ENCODE peak calls at places on chromosomes 5 and 9, in eight cellular contexts. K is activated effector memory CD4-positive, alpha-beta T cell treated with Interleukin-2 at 50 U/mL for 16 hours; Q is NCI-H748 treated with DMSO at 0.1 percent for 48 hours; S is cardiac fibroblast; V is brain microvascular endothelial cell; T is frontal cortex; C is activated CD4-positive, alpha-beta T cell treated with anti-CD3 and anti-CD28 coated beads, Interleukin-2, amount 50 U/mL, for 1 hour; J is OCI-M1. B is an unnamed sample.

GRCh38 chr9:133029994-133030316 is 842 bp upstream of the GTF3C5 start:
- DNase-seq in K (no peak), Q (no peak), S (no peak), V (no peak), T (no peak), C (no peak), J (no peak), B (no peak)

GRCh38 chr9:128001411-128002298 is 20.9 kb upstream of the EEIG1 start:
- DNase-seq in K (no peak), Q (no peak), S (peak), V (peak), T (no peak), C (no peak), J (peak), B (no peak)

GRCh38 chr5:118506453-118506852 is 481.9 kb downstream of the DTWD2 start:
- DNase-seq in K (no peak), Q (no peak), S (no peak), V (no peak), T (no peak), C (no peak), J (no peak), B (no peak)

GRCh38 chr5:176388003-176388340 is 426 bp downstream of the NOP16 start:
- DNase-seq in K (no peak), Q (no peak), S (peak), V (peak), T (no peak), C (no peak), J (no peak), B (no peak)

GRCh38 chr5:71483355-71483754 is 27.9 kb downstream of the BDP1 start:
- DNase-seq in K (no peak), Q (no peak), S (peak), V (peak), T (no peak), C (no peak), J (no peak), B (no peak)

GRCh38 chr5:32369032-32369431 is 56.3 kb upstream of the MTMR12 start:
- DNase-seq in K (no peak), Q (no peak), S (no peak), V (no peak), T (no peak), C (no peak), J (no peak), B (no peak)

GRCh38 chr5:1827410-1828397 is 26.5 kb downstream of the NDUFS6 start:
- DNase-seq in K (no peak), Q (no peak), S (no peak), V (no peak), T (no peak), C (peak), J (no peak), B (no peak)

GRCh38 chr5:179195561-179196419 is 135.6 kb downstream of the ZNF354C start:
- DNase-seq in K (no peak), Q (no peak), S (no peak), V (no peak), T (no peak), C (no peak), J (no peak), B (no peak)

GRCh38 chr5:173707392-173707791 is 90.9 kb upstream of the BOD1 start:
- DNase-seq in K (no peak), Q (no peak), S (peak), V (peak), T (no peak), C (no peak), J (no peak), B (no peak)

GRCh38 chr9:109141375-109141774 is 21.6 kb upstream of the TMEM245 start:
- DNase-seq in K (no peak), Q (no peak), S (no peak), V (no peak), T (no peak), C (no peak), J (no peak), B (no peak)

GRCh38 chr5:165805756-165806155 is 2300.3 kb downstream of the MAT2B start:
- DNase-seq in K (no peak), Q (no peak), S (no peak), V (no peak), T (no peak), C (no peak), J (peak), B (no peak)

GRCh38 chr5:67234671-67235176 is 38.1 kb upstream of the CD180 start:
- DNase-seq in K (no peak), Q (no peak), S (peak), V (peak), T (no peak), C (no peak), J (peak), B (no peak)

GRCh38 chr5:172789687-172790495 is 18.9 kb upstream of the DUSP1 start:
- DNase-seq in K (no peak), Q (no peak), S (peak), V (no peak), T (no peak), C (no peak), J (peak), B (no peak)

GRCh38 chr9:96136992-96137665 is 164.8 kb downstream of the HSD17B3 start:
- DNase-seq in K (no peak), Q (no peak), S (peak), V (peak), T (no peak), C (no peak), J (peak), B (no peak)

GRCh38 chr5:93621340-93621872 is 38.4 kb downstream of the NR2F1 start:
- DNase-seq in K (no peak), Q (peak), S (peak), V (peak), T (peak), C (no peak), J (peak), B (no peak)

GRCh38 chr5:13143630-13144029 is 800.9 kb downstream of the DNAH5 start:
- DNase-seq in K (no peak), Q (no peak), S (no peak), V (no peak), T (no peak), C (no peak), J (no peak), B (no peak)

GRCh38 chr5:172002310-172002709 is 4.1 kb downstream of the FBXW11 start:
- DNase-seq in K (no peak), Q (no peak), S (peak), V (no peak), T (no peak), C (no peak), J (peak), B (no peak)

GRCh38 chr5:59790399-59791130 is 103.0 kb downstream of the PDE4D start:
- DNase-seq in K (no peak), Q (no peak), S (peak), V (no peak), T (no peak), C (no peak), J (peak), B (no peak)

GRCh38 chr9:136138566-136138965 is 19.9 kb upstream of the TMEM250 start:
- DNase-seq in K (no peak), Q (peak), S (peak), V (no peak), T (no peak), C (peak), J (peak), B (no peak)

GRCh38 chr5:170287532-170287931 is 10.0 kb downstream of the LCP2 start:
- DNase-seq in K (no peak), Q (no peak), S (peak), V (no peak), T (no peak), C (no peak), J (no peak), B (no peak)

GRCh38 chr9:93505518-93506123 is 52.2 kb upstream of the FAM120AOS start:
- DNase-seq in K (no peak), Q (no peak), S (no peak), V (no peak), T (no peak), C (no peak), J (peak), B (no peak)

GRCh38 chr9:27338527-27338903 is 41.6 kb upstream of the EQTN start:
- DNase-seq in K (no peak), Q (no peak), S (no peak), V (no peak), T (no peak), C (no peak), J (no peak), B (no peak)

GRCh38 chr5:116371431-116371830 is 203.2 kb downstream of the SEMA6A start:
- DNase-seq in K (no peak), Q (no peak), S (no peak), V (no peak), T (no peak), C (no peak), J (no peak), B (no peak)

GRCh38 chr9:81522721-81523551 is 166.4 kb downstream of the TLE1 start:
- DNase-seq in K (no peak), Q (peak), S (peak), V (peak), T (peak), C (no peak), J (peak), B (no peak)

GRCh38 chr5:102682102-102682647 is 72.9 kb upstream of the PAM start:
- DNase-seq in K (no peak), Q (no peak), S (no peak), V (no peak), T (no peak), C (no peak), J (no peak), B (no peak)

GRCh38 chr9:123135458-123135857 is 102.0 kb downstream of the GPR21 start:
- DNase-seq in K (no peak), Q (no peak), S (no peak), V (no peak), T (no peak), C (no peak), J (no peak), B (no peak)

GRCh38 chr5:181281984-181282316 is 21.0 kb upstream of the TRIM52 start:
- DNase-seq in K (no peak), Q (no peak), S (no peak), V (no peak), T (no peak), C (no peak), J (no peak), B (no peak)

GRCh38 chr5:134489227-134489944 is 36.1 kb upstream of the JADE2 start:
- DNase-seq in K (no peak), Q (no peak), S (no peak), V (no peak), T (no peak), C (no peak), J (no peak), B (no peak)

GRCh38 chr5:76674330-76675066 is 41.4 kb upstream of the F2R start:
- DNase-seq in K (no peak), Q (no peak), S (no peak), V (no peak), T (no peak), C (no peak), J (peak), B (no peak)

GRCh38 chr9:107039546-107039945 is 176.6 kb downstream of the ZNF462 start:
- DNase-seq in K (no peak), Q (peak), S (peak), V (peak), T (no peak), C (no peak), J (no peak), B (no peak)

GRCh38 chr9:80836013-80836412 is 853.3 kb downstream of the TLE1 start:
- DNase-seq in K (no peak), Q (no peak), S (no peak), V (no peak), T (no peak), C (no peak), J (no peak), B (no peak)

GRCh38 chr9:113164536-113165300 is 13.9 kb downstream of the SLC31A2 start:
- DNase-seq in K (no peak), Q (no peak), S (peak), V (peak), T (peak), C (no peak), J (no peak), B (no peak)

B was measured in central memory CD4-positive, alpha-beta T cell.